ENCODE peak calls at places on chromosomes 3 and 15, in seven cellular contexts. I, A, D, M, R, Z and B are unnamed samples.

GRCh38 chr3:147941984-147942383 is 532.8 kb downstream of the ZIC1 start:
- DNase-seq in R (no peak), Z (no peak), M (no peak), D (no peak), I (no peak), A (no peak), B (no peak)

GRCh38 chr15:71600237-71600636 is 210.1 kb upstream of the NR2E3 start:
- DNase-seq in Z (no peak), D (no peak), R (no peak), A (no peak), M (no peak), I (no peak), B (no peak)

GRCh38 chr3:134313839-134314587 is 60.2 kb downstream of the AMOTL2 start:
- DNase-seq in D (no peak), I (no peak), Z (no peak), R (no peak), A (peak; percentile 51), M (no peak), B (no peak)

GRCh38 chr3:32274306-32274705 is 35.8 kb downstream of the CMTM8 start:
- DNase-seq in R (no peak), M (no peak), Z (no peak), D (no peak), A (peak; percentile 29), I (no peak), B (no peak)

GRCh38 chr3:40681658-40682055 is 156.9 kb downstream of the ZNF621 start:
- DNase-seq in D (no peak), A (no peak), R (no peak), M (no peak), Z (no peak), I (no peak), B (no peak)

GRCh38 chr3:175246766-175247165 is 387.6 kb downstream of the NAALADL2 start:
- DNase-seq in A (no peak), Z (no peak), I (no peak), D (no peak), R (no peak), M (no peak), B (no peak)

GRCh38 chr3:38601971-38602550 is 47.4 kb downstream of the SCN5A start:
- DNase-seq in D (no peak), A (no peak), Z (no peak), I (no peak), M (no peak), R (no peak), B (no peak)

GRCh38 chr3:73516656-73517055 is 108.1 kb downstream of the PDZRN3 start:
- DNase-seq in D (no peak), R (no peak), A (peak; percentile 24), I (no peak), M (no peak), Z (peak; percentile 77), B (no peak)

GRCh38 chr3:174202146-174202545 is 657.0 kb upstream of the NAALADL2 start:
- DNase-seq in D (no peak), R (no peak), A (no peak), Z (no peak), M (no peak), I (no peak), B (no peak)

GRCh38 chr15:74768771-74769342 is 13.0 kb upstream of the CSK start:
- DNase-seq in D (no peak), R (peak; percentile 65), M (peak; percentile 81), I (peak; percentile 54), A (peak; percentile 69), Z (peak; percentile 75), B (peak; percentile 53)

GRCh38 chr15:48800811-48801460 is 9.9 kb downstream of the CEP152 start:
- DNase-seq in M (no peak), A (peak; percentile 51), I (no peak), R (no peak), Z (no peak), D (no peak), B (no peak)

GRCh38 chr15:90340345-90340744 is 11.7 kb upstream of the ZNF774 start:
- DNase-seq in A (peak; percentile 72), R (peak; percentile 84), I (no peak), Z (no peak), D (no peak), M (peak; percentile 80), B (no peak)

GRCh38 chr3:139317215-139317614 is 26.6 kb upstream of the MRPS22 start:
- DNase-seq in M (no peak), I (no peak), D (no peak), R (no peak), A (no peak), Z (no peak), B (no peak)

GRCh38 chr15:31325432-31325975 is 1.1 kb upstream of the KLF13 start:
- DNase-seq in M (peak; percentile 3), I (peak; percentile 67), D (peak; percentile 48), R (peak; percentile 91), Z (peak; percentile 64), A (peak; percentile 7), B (no peak)

GRCh38 chr3:197599089-197599765 is 43.5 kb upstream of the BDH1 start:
- DNase-seq in Z (peak; percentile 74), I (peak; percentile 60), A (peak; percentile 92), R (peak; percentile 66), D (peak; percentile 60), M (peak; percentile 72), B (peak; percentile 63)

GRCh38 chr3:59605318-59605717 is 555.5 kb upstream of the CFAP20DC start:
- DNase-seq in D (no peak), A (peak; percentile 32), I (no peak), R (no peak), Z (peak; percentile 45), M (no peak), B (no peak)

GRCh38 chr3:2024037-2024436 is 74.6 kb upstream of the CNTN4 start:
- DNase-seq in Z (no peak), D (no peak), M (no peak), A (no peak), R (no peak), I (no peak), B (no peak)

GRCh38 chr3:78872195-78872594 is 895.6 kb downstream of the ROBO1 start:
- DNase-seq in D (no peak), R (no peak), A (no peak), Z (no peak), M (no peak), I (no peak), B (no peak)